ENCODE peak calls at places on chromosomes 3 and 15, in six cellular contexts. C is coronary artery, R is stomach, F is K562, W is mucosa of descending colon, E is astrocyte of the spinal cord. U is an unnamed sample.

GRCh38 chr15:50641318-50641717 is 45.3 kb downstream of the TRPM7 start:
- DNase-seq in W (no peak), C (no peak), E (no peak), R (no peak), F (peak), U (no peak)

GRCh38 chr3:71582612-71583568 is 638 bp downstream of the FOXP1 start:
- DNase-seq in R (peak), W (peak), C (peak), E (peak), F (peak), U (peak)

GRCh38 chr15:77907824-77908751 is 169.4 kb downstream of the TBC1D2B start:
- DNase-seq in F (peak), E (peak), R (peak), W (peak), C (peak), U (peak)

GRCh38 chr3:194476784-194477183 is 10.0 kb downstream of the ATP13A3 start:
- DNase-seq in F (peak), E (no peak), R (no peak), W (no peak), C (no peak), U (no peak)

GRCh38 chr3:149646181-149646766 is 11.6 kb downstream of the WWTR1 start:
- DNase-seq in E (peak), C (no peak), F (peak), W (no peak), R (no peak), U (no peak)

GRCh38 chr15:32060706-32061105 is 30.4 kb downstream of the CHRNA7 start:
- DNase-seq in F (no peak), W (no peak), C (no peak), E (no peak), R (no peak), U (no peak)

GRCh38 chr3:4321732-4322131 is 18.6 kb downstream of the SETMAR start:
- DNase-seq in C (no peak), R (no peak), W (no peak), E (no peak), F (no peak), U (no peak)

GRCh38 chr3:184368804-184369183 is 7.3 kb downstream of the POLR2H start:
- DNase-seq in F (no peak), R (peak), E (peak), C (no peak), W (no peak), U (no peak)

GRCh38 chr15:82663186-82663600 is 16.0 kb upstream of the CPEB1 start:
- DNase-seq in R (peak), E (peak), F (peak), C (no peak), W (no peak), U (no peak)

GRCh38 chr15:90205886-90206285 is 4.8 kb downstream of the SEMA4B start:
- DNase-seq in E (no peak), W (peak), C (no peak), F (no peak), R (no peak), U (no peak)

GRCh38 chr15:25175033-25175788 is 220.4 kb downstream of the SNRPN start:
- DNase-seq in W (peak), R (peak), F (no peak), E (no peak), C (no peak), U (peak)

GRCh38 chr15:28005004-28005527 is 94.0 kb downstream of the OCA2 start:
- DNase-seq in E (no peak), W (no peak), R (no peak), F (no peak), C (no peak), U (no peak)

GRCh38 chr3:179666436-179667035 is 13.7 kb downstream of the USP13 start:
- DNase-seq in C (no peak), R (peak), E (peak), W (no peak), F (no peak), U (no peak)

GRCh38 chr15:52161406-52161966 is 29.7 kb downstream of the GNB5 start:
- DNase-seq in R (no peak), W (no peak), E (no peak), C (no peak), F (no peak), U (no peak)

GRCh38 chr3:94524102-94524922 is 461.5 kb downstream of the NSUN3 start:
- DNase-seq in F (no peak), R (no peak), E (no peak), C (no peak), W (no peak), U (no peak)

GRCh38 chr3:104353951-104354350 is 1012.8 kb upstream of the ALCAM start:
- DNase-seq in C (no peak), W (no peak), R (no peak), F (no peak), E (no peak), U (no peak)

GRCh38 chr3:64167346-64167745 is 57.9 kb downstream of the PRICKLE2 start:
- DNase-seq in W (no peak), C (no peak), E (no peak), R (no peak), F (no peak), U (no peak)

GRCh38 chr3:131072099-131072559 is 45.5 kb downstream of the NEK11 start:
- DNase-seq in E (peak), W (no peak), F (peak), R (no peak), C (no peak), U (no peak)

GRCh38 chr15:92822216-92823144 is 77.6 kb upstream of the CHD2 start:
- DNase-seq in W (no peak), F (no peak), R (no peak), E (no peak), C (no peak), U (no peak)

GRCh38 chr15:96337354-96337990 is 7.0 kb downstream of the NR2F2 start:
- DNase-seq in W (no peak), F (no peak), R (no peak), C (no peak), E (peak), U (no peak)

GRCh38 chr3:154101250-154101649 is 19.9 kb upstream of the ARHGEF26 start:
- DNase-seq in R (no peak), W (no peak), E (no peak), C (no peak), F (no peak), U (no peak)

GRCh38 chr3:136750209-136750921 is 1.8 kb downstream of the STAG1 start:
- DNase-seq in R (no peak), C (no peak), E (peak), F (peak), W (no peak), U (no peak)

GRCh38 chr15:51380999-51381806 is 39.7 kb downstream of the GLDN start:
- DNase-seq in C (peak), R (peak), E (peak), W (no peak), F (peak), U (no peak)

GRCh38 chr3:56185827-56186226 is 282.4 kb downstream of the ERC2 start:
- DNase-seq in F (no peak), R (no peak), E (no peak), C (no peak), W (no peak), U (no peak)

GRCh38 chr15:82110144-82110543 is 64.3 kb upstream of the MEX3B start:
- DNase-seq in C (no peak), W (no peak), E (no peak), R (no peak), F (peak), U (no peak)

GRCh38 chr3:72290859-72291641 is 506.1 kb upstream of the PROK2 start:
- DNase-seq in E (no peak), C (no peak), F (no peak), W (no peak), R (no peak), U (no peak)

GRCh38 chr15:91946075-91946474 is 92.6 kb downstream of the SLCO3A1 start:
- DNase-seq in E (no peak), W (no peak), F (no peak), C (no peak), R (no peak), U (no peak)

GRCh38 chr3:194537732-194538247 is 51.0 kb upstream of the ATP13A3 start:
- DNase-seq in W (no peak), E (peak), F (no peak), C (no peak), R (peak), U (no peak)

GRCh38 chr3:25420168-25420567 is 7.9 kb upstream of the RARB start:
- DNase-seq in W (no peak), R (no peak), E (no peak), F (no peak), C (no peak), U (no peak)

GRCh38 chr3:136994772-136995516 is 37.2 kb downstream of the IL20RB start:
- DNase-seq in F (no peak), R (peak), E (peak), C (peak), W (peak), U (no peak)

GRCh38 chr3:61186030-61186429 is 65.2 kb downstream of the FHIT start:
- DNase-seq in W (no peak), C (no peak), R (no peak), F (no peak), E (no peak), U (no peak)

GRCh38 chr15:75172168-75172841 is 29.4 kb upstream of the C15orf39 start:
- DNase-seq in F (no peak), E (no peak), R (no peak), W (no peak), C (no peak), U (no peak)

GRCh38 chr15:53762916-53763315 is 3.5 kb upstream of the WDR72 start:
- DNase-seq in F (no peak), E (no peak), C (no peak), R (no peak), W (no peak), U (no peak)

GRCh38 chr15:89749951-89750559 is 994 bp downstream of the MESP1 start:
- DNase-seq in E (no peak), R (peak), W (no peak), F (no peak), C (no peak), U (no peak)

GRCh38 chr3:37559461-37559860 is 302.2 kb upstream of the CTDSPL start:
- DNase-seq in R (no peak), W (no peak), E (peak), F (no peak), C (no peak), U (no peak)

GRCh38 chr15:64164436-64164835 is 1.6 kb upstream of the PPIB start:
- DNase-seq in E (no peak), W (no peak), R (no peak), C (no peak), F (no peak), U (no peak)

GRCh38 chr15:64163662-64164362 is 990 bp upstream of the PPIB start:
- DNase-seq in F (no peak), E (no peak), W (no peak), C (no peak), R (peak), U (no peak)

GRCh38 chr15:64162478-64162868 is 349 bp downstream of the PPIB start:
- DNase-seq in R (no peak), E (no peak), F (peak), W (no peak), C (no peak), U (no peak)

GRCh38 chr15:64161688-64162477 is 939 bp downstream of the PPIB start:
- DNase-seq in R (no peak), C (no peak), F (no peak), W (no peak), E (no peak), U (no peak)

DNA sequence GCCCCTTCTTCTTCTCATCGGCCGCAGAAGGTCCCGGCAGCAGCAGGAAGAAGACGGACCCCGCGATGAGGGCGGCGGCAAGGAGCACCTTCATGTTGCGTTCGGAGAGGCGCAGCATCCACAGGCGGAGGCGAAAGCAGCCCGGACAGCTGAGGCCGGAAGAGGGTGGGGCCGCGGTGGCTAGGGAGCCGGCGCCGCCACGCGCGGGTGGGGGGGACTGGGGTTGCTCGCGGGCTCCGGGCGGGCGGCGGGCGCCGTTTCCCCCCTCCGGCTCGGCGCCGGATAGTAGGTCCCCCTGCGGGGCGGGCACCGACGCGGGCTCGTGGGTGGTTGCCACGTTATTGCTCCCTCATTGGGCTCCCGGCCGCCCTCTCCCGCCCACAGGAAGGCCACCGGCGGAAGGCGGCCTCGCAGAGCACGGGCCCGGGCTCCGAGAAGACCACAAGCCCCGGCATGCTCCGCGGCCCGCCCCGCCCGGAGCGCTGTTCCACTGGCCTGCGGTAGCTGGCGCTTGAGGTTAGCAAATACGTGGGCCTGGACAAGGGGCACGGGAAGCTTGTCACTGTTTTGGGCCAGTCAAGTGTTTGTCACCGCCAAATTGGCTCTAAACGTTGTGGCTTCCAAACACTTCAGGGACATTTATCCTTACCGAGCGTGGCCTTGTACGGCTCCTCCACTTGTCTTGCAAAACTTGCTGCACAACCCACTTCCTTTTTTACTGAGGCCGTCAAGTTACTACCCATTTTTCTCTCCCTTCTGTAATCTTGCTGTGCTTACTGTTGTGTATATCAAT is at the start of gene PPIB:
- DNase-seq in F (peak), R (peak), C (peak), W (peak), E (peak), U (peak)
- TF ChIP-seq CTCF in F (peak), R (no peak), C (no peak), W (peak), E (peak), U (peak)

DNA sequence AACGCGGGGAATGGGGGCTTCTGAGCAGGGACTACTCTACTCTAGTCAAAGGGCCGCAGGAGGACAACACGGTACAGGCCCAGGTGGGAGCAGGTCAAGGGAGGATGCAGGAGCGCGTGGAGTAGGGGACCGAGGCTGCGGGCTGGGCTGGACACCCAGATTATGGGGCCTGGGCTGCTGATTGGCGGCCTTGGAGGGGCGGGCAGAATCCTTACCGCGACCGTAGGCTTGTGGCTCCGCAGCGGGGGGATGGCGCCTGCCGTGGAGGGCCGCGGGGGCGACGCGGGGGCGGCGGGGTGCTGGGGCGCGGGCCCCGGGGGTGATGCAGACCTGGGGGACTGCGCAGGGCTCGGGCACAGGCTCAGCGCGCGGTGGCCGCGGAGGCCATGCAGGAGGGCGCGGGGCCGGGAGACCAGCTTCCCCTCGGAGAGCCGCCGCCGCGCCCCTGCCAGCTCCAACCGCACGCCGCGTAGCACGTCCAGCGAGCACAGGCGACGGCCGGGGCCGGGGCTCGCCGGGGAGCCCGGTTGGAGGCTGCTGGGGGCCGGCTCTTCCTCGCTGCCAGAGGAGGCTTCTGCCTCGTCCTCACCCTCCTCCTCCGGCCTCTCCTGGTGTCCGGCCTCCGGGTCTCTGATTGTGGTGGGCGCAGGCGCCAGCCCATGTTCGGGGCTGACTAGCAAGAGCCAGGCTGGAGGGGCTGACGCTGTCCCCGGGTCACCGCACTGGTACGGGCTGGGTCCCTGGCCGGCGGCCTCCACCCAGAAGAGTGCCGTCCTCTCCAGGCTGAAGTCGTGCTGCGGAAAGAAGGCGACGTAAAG is 12.9 kb downstream of the UBAP1L start:
- DNase-seq in R (no peak), F (no peak), W (no peak), C (no peak), E (no peak), U (no peak)
- TF ChIP-seq CTCF in R (no peak), F (no peak), W (no peak), C (no peak), E (no peak), U (no peak)

DNA sequence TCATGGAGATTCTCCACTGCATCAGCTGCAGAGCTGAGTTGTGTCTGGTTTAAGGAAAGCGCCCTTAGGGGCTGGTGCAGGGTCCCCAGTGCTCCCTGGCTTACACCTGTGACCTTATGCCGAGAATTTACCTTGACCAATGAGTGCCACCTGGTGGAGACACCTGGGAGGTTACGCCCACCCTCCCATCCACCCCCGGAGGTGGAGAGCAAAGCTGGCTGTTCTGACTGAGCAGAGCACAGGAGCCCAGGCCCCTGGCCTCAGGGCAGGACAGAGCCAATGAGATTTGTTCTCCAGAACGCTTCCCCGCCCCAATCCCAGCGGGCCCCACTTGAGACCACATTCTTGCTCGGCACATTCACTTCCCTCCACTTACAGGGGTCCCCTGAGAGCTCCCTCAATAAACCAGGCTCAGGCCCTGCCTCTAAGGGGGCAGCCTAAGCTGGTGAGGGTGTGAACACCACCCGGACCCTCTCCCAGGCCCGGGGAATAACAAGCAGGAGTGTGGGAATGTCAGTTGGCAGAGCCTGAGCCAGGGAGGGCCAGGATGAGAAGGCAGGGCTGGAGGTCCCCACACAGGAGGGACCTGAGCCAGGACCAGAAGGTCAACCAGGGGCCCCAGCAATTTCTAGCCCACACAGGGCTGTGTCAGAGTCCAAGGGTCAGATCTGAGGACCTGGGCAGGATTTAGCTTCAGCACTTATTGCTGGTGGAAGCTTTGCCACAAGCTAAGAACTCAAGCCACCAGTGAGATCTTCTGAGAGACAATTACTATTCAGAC is 117.1 kb downstream of the TPRA1 start:
- DNase-seq in W (no peak), E (no peak), C (no peak), F (peak), R (peak), U (no peak)
- TF ChIP-seq CTCF in W (no peak), E (peak), C (no peak), F (peak), R (no peak), U (no peak)

DNA sequence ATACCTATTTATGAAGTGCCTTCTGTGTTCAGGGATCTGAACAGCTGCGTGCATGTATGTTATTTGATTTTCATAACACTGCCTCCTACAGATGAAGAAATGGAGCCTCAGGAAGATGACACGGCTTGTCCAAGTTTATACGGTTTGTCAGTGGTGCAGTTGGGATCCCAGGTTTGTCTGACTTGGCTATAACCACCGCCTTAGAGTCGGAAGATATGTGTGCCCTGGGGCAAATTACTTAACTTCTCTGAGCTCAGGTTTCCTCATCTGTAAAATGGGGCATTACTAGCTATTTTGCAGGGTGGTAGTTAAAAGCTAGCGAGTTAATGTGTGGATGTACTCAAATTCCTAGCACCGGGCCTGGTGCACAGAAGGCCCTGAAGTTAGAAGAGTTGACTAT is 54.1 kb upstream of the ANP32A start:
- DNase-seq in W (no peak), R (no peak), C (no peak), E (no peak), F (no peak), U (no peak)
- TF ChIP-seq CTCF in W (no peak), R (no peak), C (no peak), E (no peak), F (no peak), U (no peak)

DNA sequence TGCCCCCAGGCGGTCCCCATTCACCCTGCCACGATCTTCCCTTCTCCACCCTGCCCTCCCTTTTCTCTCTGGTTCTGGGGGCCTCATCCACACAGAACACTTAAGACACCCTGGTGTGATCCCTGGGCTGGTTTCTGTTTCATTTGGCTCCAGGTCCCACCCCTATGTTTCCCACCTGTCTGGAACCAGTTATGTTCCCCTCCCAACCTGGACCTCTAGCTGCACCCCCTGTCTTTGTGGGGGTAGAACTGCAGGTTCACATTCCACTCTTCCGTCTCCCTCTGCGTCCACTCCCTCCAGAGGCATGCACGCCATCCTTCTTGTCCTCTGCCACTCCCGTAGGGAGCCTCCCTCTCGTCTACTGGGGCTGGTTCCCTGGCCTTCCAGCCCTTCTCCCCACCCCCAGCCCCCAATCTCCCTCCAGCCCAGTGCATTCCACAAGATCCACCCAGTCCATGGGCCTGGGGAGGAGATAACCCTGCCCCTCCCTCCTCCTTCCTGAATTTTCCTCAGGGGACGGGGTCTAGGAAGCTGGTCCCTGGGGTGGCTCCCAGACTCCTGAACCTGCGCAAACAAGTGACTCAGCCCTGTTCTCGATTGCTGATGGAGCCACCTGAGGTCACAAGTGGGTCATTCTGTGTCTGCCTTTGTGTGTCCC is 73.8 kb downstream of the ABTB1 start:
- DNase-seq in E (no peak), W (no peak), C (no peak), R (no peak), F (peak), U (no peak)
- TF ChIP-seq CTCF in E (peak), W (no peak), C (no peak), R (no peak), F (peak), U (peak)

U was measured in osteocyte.